ENCODE peak calls at places on chromosome 15, in five cellular contexts. X is glutamatergic neuron, K is EL, I is NCI-H510A treated with DMSO at 0.1 percent for 48 hours, Y is AG08396. Q is an unnamed sample.
A peak's percentile ranks its signal among the peaks of the same experiment; 100 is the strongest.

GRCh38 chr15:98715890-98716443 is 67.6 kb downstream of the IGF1R start:
- DNase-seq in K (no peak), I (no peak), X (no peak), Y (no peak), Q (no peak)

GRCh38 chr15:90178468-90179435 is 22.4 kb upstream of the SEMA4B start:
- DNase-seq in X (no peak), Y (no peak), I (no peak), K (no peak), Q (peak; percentile 25)

GRCh38 chr15:51558421-51558820 is 64.2 kb downstream of the DMXL2 start:
- DNase-seq in K (no peak), Y (no peak), I (no peak), X (no peak), Q (no peak)

GRCh38 chr15:66830358-66830757 is 128.3 kb downstream of the SMAD6 start:
- DNase-seq in Y (peak; percentile 69), K (peak; percentile 79), X (no peak), I (no peak), Q (no peak)

GRCh38 chr15:100602822-100603393 is 519 bp downstream of the ASB7 start:
- DNase-seq in Y (no peak), X (peak; percentile 70), K (peak; percentile 23), I (no peak), Q (peak; percentile 81)

GRCh38 chr15:96560246-96560895 is 229.9 kb downstream of the NR2F2 start:
- DNase-seq in I (no peak), K (peak; percentile 87), X (no peak), Y (no peak), Q (no peak)

GRCh38 chr15:100350434-100351226 is 8.9 kb upstream of the ADAMTS17 start:
- DNase-seq in K (peak; percentile 34), I (no peak), Y (no peak), X (no peak), Q (no peak)

GRCh38 chr15:33675246-33675645 is 293.1 kb upstream of the CHRM5 start:
- DNase-seq in X (no peak), Y (no peak), I (no peak), K (peak; percentile 10), Q (no peak)

GRCh38 chr15:48402778-48403177 is 71.5 kb downstream of the DUT start:
- DNase-seq in Y (no peak), X (no peak), K (no peak), I (no peak), Q (no peak)

GRCh38 chr15:22253676-22254408 is 173.5 kb downstream of the OR4M2 start:
- DNase-seq in K (no peak), X (no peak), Y (no peak), I (no peak), Q (peak; percentile 42)

GRCh38 chr15:29291067-29291466 is 21.4 kb upstream of the NSMCE3 start:
- DNase-seq in X (no peak), Y (no peak), I (no peak), K (no peak), Q (no peak)

GRCh38 chr15:85454403-85454802 is 74.0 kb downstream of the AKAP13 start:
- DNase-seq in K (no peak), I (no peak), Y (no peak), X (no peak), Q (no peak)

GRCh38 chr15:56917652-56918045 is 795 bp upstream of the TCF12 start:
- DNase-seq in Y (no peak), X (no peak), K (no peak), I (no peak), Q (no peak)

GRCh38 chr15:100696452-100696851 is 94.1 kb downstream of the ASB7 start:
- DNase-seq in I (no peak), K (no peak), X (no peak), Y (no peak), Q (no peak)

GRCh38 chr15:101470548-101471239 is 18.8 kb downstream of the PCSK6 start:
- DNase-seq in Y (no peak), I (no peak), K (no peak), X (no peak), Q (no peak)

GRCh38 chr15:89293012-89293411 is 41.6 kb downstream of the POLG start:
- DNase-seq in I (no peak), Y (no peak), K (no peak), X (no peak), Q (no peak)

GRCh38 chr15:101510212-101511197 is 21.0 kb upstream of the PCSK6 start:
- DNase-seq in I (no peak), K (no peak), Y (no peak), X (no peak), Q (no peak)

GRCh38 chr15:44713006-44713966 is 2.0 kb downstream of the B2M start:
- DNase-seq in X (no peak), Y (no peak), I (peak; percentile 18), K (peak; percentile 53), Q (no peak)

GRCh38 chr15:61527836-61528589 is 298.9 kb upstream of the RORA start:
- DNase-seq in X (peak; percentile 38), I (peak; percentile 28), K (no peak), Y (no peak), Q (no peak)

GRCh38 chr15:48800811-48801460 is 9.9 kb downstream of the CEP152 start:
- DNase-seq in X (no peak), K (peak; percentile 28), I (peak; percentile 10), Y (no peak), Q (no peak)

GRCh38 chr15:80607288-80607980 is 87.7 kb upstream of the ABHD17C start:
- DNase-seq in Y (no peak), K (no peak), I (no peak), X (no peak), Q (no peak)

GRCh38 chr15:70324001-70324974 is 226.6 kb upstream of the TLE3 start:
- DNase-seq in X (no peak), K (peak; percentile 85), Y (no peak), I (no peak), Q (no peak)

GRCh38 chr15:67146214-67146613 is 80.8 kb downstream of the SMAD3 start:
- DNase-seq in Y (peak; percentile 50), X (peak; percentile 43), K (peak; percentile 83), I (peak; percentile 10), Q (peak; percentile 30)

GRCh38 chr15:56821721-56822425 is 88.6 kb upstream of the ZNF280D start:
- DNase-seq in K (peak; percentile 56), I (peak; percentile 13), Y (peak; percentile 63), X (peak; percentile 62), Q (peak; percentile 53)

GRCh38 chr15:88747626-88748025 is 55.6 kb upstream of the ACAN start:
- DNase-seq in Y (no peak), I (no peak), X (no peak), K (no peak), Q (no peak)

GRCh38 chr15:64681424-64682024 is 93.9 kb downstream of the RBPMS2 start:
- DNase-seq in I (peak; percentile 27), Y (peak; percentile 79), K (peak; percentile 67), X (peak; percentile 31), Q (peak; percentile 20)

GRCh38 chr15:100236981-100237720 is 104.6 kb downstream of the ADAMTS17 start:
- DNase-seq in X (no peak), I (no peak), K (no peak), Y (no peak), Q (no peak)

GRCh38 chr15:72147416-72147815 is 29.2 kb downstream of the SENP8 start:
- DNase-seq in K (no peak), X (no peak), Y (no peak), I (no peak), Q (no peak)

GRCh38 chr15:81398456-81398855 is 24.4 kb upstream of the TMC3 start:
- DNase-seq in X (no peak), Y (no peak), I (no peak), K (no peak), Q (no peak)

GRCh38 chr15:71221417-71221816 is 106.1 kb downstream of the THSD4 start:
- DNase-seq in K (no peak), I (no peak), X (no peak), Y (no peak), Q (no peak)

GRCh38 chr15:69328739-69329138 is 30.0 kb downstream of the PAQR5 start:
- DNase-seq in K (no peak), X (no peak), Y (no peak), I (no peak), Q (no peak)

GRCh38 chr15:62711691-62712454 is 330.7 kb upstream of the TPM1 start:
- DNase-seq in I (no peak), Y (no peak), X (no peak), K (no peak), Q (peak; percentile 38)

GRCh38 chr15:99998661-99999101 is 265.4 kb upstream of the LYSMD4 start:
- DNase-seq in X (no peak), I (no peak), Y (no peak), K (peak; percentile 37), Q (no peak)

GRCh38 chr15:33737687-33738606 is 230.3 kb upstream of the CHRM5 start:
- DNase-seq in Y (peak; percentile 47), K (peak; percentile 41), I (peak; percentile 46), X (peak; percentile 40), Q (peak; percentile 20)

GRCh38 chr15:101033801-101034200 is 114.6 kb downstream of the LRRK1 start:
- DNase-seq in K (no peak), Y (no peak), I (no peak), X (no peak), Q (no peak)

GRCh38 chr15:70438776-70439175 is 324.6 kb downstream of the UACA start:
- DNase-seq in I (no peak), K (no peak), X (no peak), Y (no peak), Q (no peak)

GRCh38 chr15:87200149-87200548 is 1056.4 kb downstream of the NTRK3 start:
- DNase-seq in K (no peak), I (no peak), X (no peak), Y (no peak), Q (no peak)

GRCh38 chr15:50418041-50418583 is 6.1 kb upstream of the USP8 start:
- DNase-seq in Y (no peak), X (no peak), I (no peak), K (peak; percentile 22), Q (no peak)

GRCh38 chr15:25175033-25175788 is 220.4 kb downstream of the SNRPN start:
- DNase-seq in I (no peak), X (peak; percentile 1), Y (no peak), K (no peak), Q (peak; percentile 4)

Q was measured in activated CD4-positive, alpha-beta memory T cell treated with anti-CD3 and anti-CD28 coated beads for 36 hours.